ENCODE peak calls at places on chromosomes 6 and 20, in ten cellular contexts. W is stimulated activated naive B cell treated with anti-CD40 and anti-IgM and Interleukin-4, amounts not matched to agents 10 μg/mL and 1 μg/mL and 100 μg/mL, for 72 hours; C is left ventricle myocardium superior; L is Caki2; E is RPMI7951; H is NCI-H1092 treated with DMSO at 0.1 percent for 48 hours; F is WTC11; Z is ACHN; R is stimulated activated CD8-positive, alpha-beta memory T cell treated with anti-CD3 and anti-CD28 coated beads, Interleukin-15, amount 100 ng/mL, for 24 hours; Y is amniotic stem cell. B is an unnamed sample.

GRCh38 chr20:14344746-14345145 is 7.3 kb upstream of the FLRT3 start:
- DNase-seq in L (no peak), C (no peak), R (no peak), F (no peak), H (no peak), E (no peak), Y (no peak), Z (no peak), W (no peak), B (no peak)

GRCh38 chr6:149026530-149026942 is 279.7 kb downstream of the UST start:
- DNase-seq in Z (peak), F (peak), E (peak), R (no peak), W (no peak), Y (peak), H (peak), C (no peak), L (peak), B (no peak)

GRCh38 chr6:81911446-81911845 is 159.0 kb upstream of the TENT5A start:
- DNase-seq in E (no peak), Y (no peak), F (no peak), W (no peak), C (no peak), R (no peak), L (no peak), H (no peak), Z (no peak), B (no peak)

GRCh38 chr20:35881676-35882075 is 72.6 kb downstream of the SCAND1 start:
- DNase-seq in C (no peak), F (no peak), W (no peak), H (no peak), R (no peak), Z (no peak), L (no peak), Y (no peak), E (no peak), B (no peak)

GRCh38 chr20:18481596-18481995 is 14.4 kb downstream of the POLR3F start:
- DNase-seq in Z (no peak), L (no peak), H (no peak), R (no peak), C (no peak), E (no peak), W (no peak), F (no peak), Y (no peak), B (no peak)

GRCh38 chr6:169189227-169189626 is 64.4 kb downstream of the THBS2 start:
- DNase-seq in E (no peak), Z (no peak), L (no peak), C (no peak), W (no peak), Y (no peak), H (peak), R (no peak), F (no peak), B (no peak)

GRCh38 chr6:82246802-82247633 is 526 bp downstream of the IBTK start:
- DNase-seq in W (no peak), H (peak), C (peak), E (peak), L (peak), F (peak), R (no peak), Y (no peak), Z (peak), B (no peak)

GRCh38 chr6:146851837-146852236 is 253.1 kb downstream of the ADGB start:
- DNase-seq in R (no peak), F (no peak), H (no peak), L (no peak), E (peak), Z (no peak), Y (peak), W (no peak), C (no peak), B (no peak)

GRCh38 chr6:49966334-49966733 is 2.4 kb upstream of the DEFB114 start:
- DNase-seq in L (no peak), E (no peak), Y (no peak), W (no peak), H (no peak), F (no peak), R (no peak), Z (no peak), C (no peak), B (no peak)

GRCh38 chr6:49849121-49849907 is 17.0 kb downstream of the CRISP1 start:
- DNase-seq in F (no peak), E (peak), R (no peak), W (no peak), H (peak), Z (peak), C (no peak), Y (peak), L (peak), B (no peak)

GRCh38 chr6:52352239-52353008 is 9.5 kb upstream of the PAQR8 start:
- DNase-seq in R (no peak), W (peak), Z (peak), E (peak), Y (peak), F (no peak), H (no peak), C (no peak), L (peak), B (no peak)

GRCh38 chr20:36319356-36320260 is 13.5 kb downstream of the DLGAP4 start:
- DNase-seq in Z (no peak), L (no peak), F (no peak), Y (no peak), R (no peak), E (no peak), H (no peak), W (no peak), C (no peak), B (no peak)

GRCh38 chr6:52718535-52718934 is 44.7 kb downstream of the GSTA2 start:
- DNase-seq in E (no peak), L (no peak), R (no peak), C (no peak), F (no peak), Z (no peak), W (no peak), H (no peak), Y (no peak), B (no peak)

GRCh38 chr6:1081566-1081965 is 230.3 kb upstream of the FOXQ1 start:
- DNase-seq in Z (no peak), R (no peak), F (no peak), L (no peak), C (no peak), E (no peak), Y (no peak), H (no peak), W (no peak), B (no peak)

GRCh38 chr20:4694076-4694475 is 27.6 kb upstream of the PRND start:
- DNase-seq in W (no peak), E (no peak), H (no peak), F (no peak), Z (no peak), C (no peak), L (no peak), R (no peak), Y (no peak), B (no peak)

GRCh38 chr6:30447237-30447636 is 42.1 kb upstream of the HLA-E start:
- DNase-seq in F (peak), R (no peak), Z (peak), E (peak), W (no peak), H (no peak), C (no peak), Y (no peak), L (no peak), B (no peak)

GRCh38 chr6:105536961-105537360 is 134.1 kb upstream of the PREP start:
- DNase-seq in H (no peak), R (no peak), E (no peak), L (no peak), C (no peak), Y (no peak), F (no peak), W (no peak), Z (no peak), B (no peak)

GRCh38 chr6:160069459-160069858 is 52.2 kb upstream of the SLC22A1 start:
- DNase-seq in Z (no peak), H (no peak), R (no peak), W (no peak), L (no peak), F (no peak), E (no peak), C (no peak), Y (no peak), B (no peak)

GRCh38 chr6:3919130-3919628 is 70.0 kb downstream of the FAM50B start:
- DNase-seq in C (peak), E (peak), R (no peak), W (no peak), H (no peak), Z (peak), F (no peak), L (peak), Y (peak), B (no peak)

GRCh38 chr20:56925696-56926101 is 296.6 kb downstream of the TFAP2C start:
- DNase-seq in W (no peak), Y (no peak), F (peak), R (no peak), E (peak), H (no peak), Z (no peak), L (no peak), C (no peak), B (no peak)

GRCh38 chr6:32459781-32460424 is 20.2 kb downstream of the HLA-DRA start:
- DNase-seq in E (no peak), Y (no peak), F (no peak), R (no peak), L (no peak), H (no peak), C (no peak), Z (no peak), W (no peak), B (no peak)

GRCh38 chr6:44012078-44012493 is 115.2 kb downstream of the MRPL14 start:
- DNase-seq in Y (peak), W (no peak), E (peak), L (peak), F (no peak), R (no peak), H (no peak), C (no peak), Z (peak), B (no peak)

GRCh38 chr6:1669996-1670395 is 60.3 kb downstream of the FOXC1 start:
- DNase-seq in F (no peak), L (no peak), C (no peak), W (no peak), R (no peak), Z (no peak), Y (no peak), E (no peak), H (no peak), B (no peak)

GRCh38 chr6:121523628-121524027 is 88.2 kb downstream of the GJA1 start:
- DNase-seq in F (no peak), R (no peak), E (peak), C (no peak), Y (no peak), W (no peak), L (no peak), Z (no peak), H (no peak), B (no peak)

GRCh38 chr6:22045261-22045912 is 251.4 kb downstream of the PRL start:
- DNase-seq in H (no peak), L (no peak), F (no peak), Z (no peak), E (no peak), R (no peak), C (no peak), Y (no peak), W (no peak), B (no peak)

GRCh38 chr6:29524444-29524843 is 35.1 kb downstream of the UBD start:
- DNase-seq in Y (no peak), R (no peak), C (no peak), W (no peak), E (no peak), L (no peak), H (no peak), Z (no peak), F (no peak), B (no peak)

GRCh38 chr6:14713008-14713452 is 532.8 kb upstream of the JARID2 start:
- DNase-seq in E (peak), L (no peak), Z (no peak), Y (peak), H (no peak), R (no peak), W (no peak), F (no peak), C (peak), B (no peak)

B was measured in T-helper 22 cell.